ENCODE peak calls at places on chromosomes 13 and 19, in five cellular contexts. One of them, this sample, is unnamed.
A peak's percentile ranks its signal among the peaks of the same experiment; 100 is the strongest.

GRCh38 chr19:49761625-49762311 is 1.3 kb downstream of the TSKS start:
- DNase-seq in chondrocyte: no peak
- DNase-seq in foreskin fibroblast: peak; percentile 45
- DNase-seq in HFFc6: no peak
- DNase-seq in HFF-Myc: no peak
- DNase-seq in this sample: no peak

GRCh38 chr19:47152632-47153031 is 22.0 kb downstream of the SAE1 start:
- DNase-seq in HFF-Myc: no peak
- DNase-seq in foreskin fibroblast: no peak
- DNase-seq in chondrocyte: no peak
- DNase-seq in HFFc6: no peak
- DNase-seq in this sample: no peak

GRCh38 chr13:89695343-89696257 is 1651.9 kb upstream of the MIR17HG start:
- DNase-seq in foreskin fibroblast: no peak
- DNase-seq in HFF-Myc: no peak
- DNase-seq in chondrocyte: no peak
- DNase-seq in HFFc6: no peak
- DNase-seq in this sample: no peak

GRCh38 chr19:13262450-13262849 is 112.2 kb downstream of the IER2 start:
- DNase-seq in foreskin fibroblast: peak; percentile 33
- DNase-seq in chondrocyte: no peak
- DNase-seq in HFF-Myc: peak; percentile 30
- DNase-seq in HFFc6: peak; percentile 58
- DNase-seq in this sample: no peak

GRCh38 chr13:113034451-113035208 is 65.6 kb downstream of the MCF2L start:
- DNase-seq in HFF-Myc: peak; percentile 10
- DNase-seq in HFFc6: peak; percentile 46
- DNase-seq in foreskin fibroblast: peak; percentile 50
- DNase-seq in chondrocyte: no peak
- DNase-seq in this sample: no peak

GRCh38 chr19:35048911-35049411 is 7.4 kb downstream of the HPN start:
- DNase-seq in HFF-Myc: no peak
- DNase-seq in HFFc6: no peak
- DNase-seq in chondrocyte: no peak
- DNase-seq in foreskin fibroblast: no peak
- DNase-seq in this sample: no peak

GRCh38 chr13:111344471-111345191 is 24.2 kb downstream of the TEX29 start:
- DNase-seq in HFFc6: peak; percentile 29
- DNase-seq in HFF-Myc: peak; percentile 72
- DNase-seq in foreskin fibroblast: peak; percentile 78
- DNase-seq in chondrocyte: no peak
- DNase-seq in this sample: peak; percentile 77

GRCh38 chr13:30186644-30187431 is 120.5 kb downstream of the KATNAL1 start:
- DNase-seq in HFFc6: no peak
- DNase-seq in HFF-Myc: no peak
- DNase-seq in foreskin fibroblast: no peak
- DNase-seq in chondrocyte: no peak
- DNase-seq in this sample: no peak

GRCh38 chr13:65913173-65913572 is 1317.0 kb downstream of the PCDH9 start:
- DNase-seq in HFF-Myc: peak; percentile 33
- DNase-seq in foreskin fibroblast: peak; percentile 85
- DNase-seq in HFFc6: peak; percentile 71
- DNase-seq in chondrocyte: no peak
- DNase-seq in this sample: no peak

GRCh38 chr19:970695-971094 is 13.4 kb upstream of the WDR18 start:
- DNase-seq in HFFc6: no peak
- DNase-seq in HFF-Myc: no peak
- DNase-seq in chondrocyte: no peak
- DNase-seq in foreskin fibroblast: no peak
- DNase-seq in this sample: no peak

GRCh38 chr19:40605201-40605971 is 4.2 kb downstream of the LTBP4 start:
- DNase-seq in HFF-Myc: no peak
- DNase-seq in foreskin fibroblast: peak; percentile 63
- DNase-seq in chondrocyte: no peak
- DNase-seq in HFFc6: no peak
- DNase-seq in this sample: no peak
- TF ChIP-seq CTCF in HFF-Myc: peak; percentile 20
- TF ChIP-seq CTCF in foreskin fibroblast: no peak
- TF ChIP-seq CTCF in chondrocyte: peak; percentile 68
- TF ChIP-seq CTCF in HFFc6: peak; percentile 44
- TF ChIP-seq CTCF in this sample: peak; percentile 35

GRCh38 chr19:5651361-5651760 is 28.5 kb downstream of the SAFB start:
- DNase-seq in foreskin fibroblast: no peak
- DNase-seq in chondrocyte: no peak
- DNase-seq in HFF-Myc: no peak
- DNase-seq in HFFc6: no peak
- DNase-seq in this sample: no peak
- TF ChIP-seq CTCF in foreskin fibroblast: no peak
- TF ChIP-seq CTCF in chondrocyte: no peak
- TF ChIP-seq CTCF in HFF-Myc: no peak
- TF ChIP-seq CTCF in HFFc6: peak; percentile 16
- TF ChIP-seq CTCF in this sample: no peak

DNA sequence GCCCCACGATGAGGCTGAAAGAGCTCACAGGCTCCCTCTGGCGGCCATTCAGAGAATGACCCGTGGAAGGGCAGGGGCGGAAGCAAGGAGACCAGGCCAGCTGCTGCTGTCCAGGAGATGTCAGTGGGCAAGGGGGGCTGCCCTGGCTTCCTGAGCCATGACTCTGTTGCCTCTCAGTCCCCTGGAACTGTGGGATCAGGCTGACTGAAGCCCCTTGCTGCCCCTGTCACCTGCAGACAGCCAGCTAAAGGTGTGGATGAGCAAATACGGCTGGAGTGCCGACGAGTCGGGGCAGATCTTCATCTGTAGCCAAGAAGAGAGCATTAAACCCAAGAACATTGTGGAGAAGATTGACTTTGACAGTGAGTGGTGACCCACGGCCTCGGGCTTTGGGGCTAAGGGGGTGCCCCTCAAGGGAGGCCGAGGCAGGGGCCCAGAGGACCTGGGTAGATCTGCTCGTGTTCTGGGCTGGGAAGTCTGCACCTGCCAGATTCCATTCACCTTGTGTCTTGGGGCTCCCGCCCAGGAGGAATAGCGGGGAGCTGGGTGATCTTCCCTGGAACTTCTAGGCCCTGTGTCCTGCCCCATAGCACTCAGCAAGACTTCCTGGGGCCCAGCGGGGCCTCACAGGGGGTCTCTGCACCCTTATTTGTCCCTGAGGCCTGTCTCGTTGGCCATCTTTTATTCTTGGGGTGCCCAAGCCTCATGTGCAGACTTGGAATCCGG is 12.5 kb upstream of the ACTN4 start:
- DNase-seq in chondrocyte: no peak
- DNase-seq in HFF-Myc: no peak
- DNase-seq in foreskin fibroblast: no peak
- DNase-seq in HFFc6: peak; percentile 53
- DNase-seq in this sample: peak; percentile 93
- TF ChIP-seq CTCF in chondrocyte: peak; percentile 91
- TF ChIP-seq CTCF in HFF-Myc: peak; percentile 93
- TF ChIP-seq CTCF in foreskin fibroblast: peak; percentile 88
- TF ChIP-seq CTCF in HFFc6: peak; percentile 97
- TF ChIP-seq CTCF in this sample: peak; percentile 97

GRCh38 chr13:71625694-71626093 is 241.3 kb downstream of the DACH1 start:
- DNase-seq in HFFc6: no peak
- DNase-seq in foreskin fibroblast: peak; percentile 7
- DNase-seq in chondrocyte: no peak
- DNase-seq in HFF-Myc: peak; percentile 59
- DNase-seq in this sample: no peak

GRCh38 chr13:71626396-71626795 is 240.6 kb downstream of the DACH1 start:
- DNase-seq in chondrocyte: no peak
- DNase-seq in foreskin fibroblast: no peak
- DNase-seq in HFF-Myc: no peak
- DNase-seq in HFFc6: no peak
- DNase-seq in this sample: no peak

GRCh38 chr13:71621152-71622124 is 245.6 kb downstream of the DACH1 start:
- DNase-seq in foreskin fibroblast: no peak
- DNase-seq in HFF-Myc: no peak
- DNase-seq in HFFc6: no peak
- DNase-seq in chondrocyte: no peak
- DNase-seq in this sample: no peak

GRCh38 chr13:71624641-71625040 is 242.4 kb downstream of the DACH1 start:
- DNase-seq in HFFc6: no peak
- DNase-seq in HFF-Myc: no peak
- DNase-seq in chondrocyte: no peak
- DNase-seq in foreskin fibroblast: no peak
- DNase-seq in this sample: no peak

GRCh38 chr13:71625183-71625582 is 241.8 kb downstream of the DACH1 start:
- DNase-seq in chondrocyte: no peak
- DNase-seq in HFFc6: no peak
- DNase-seq in HFF-Myc: no peak
- DNase-seq in foreskin fibroblast: no peak
- DNase-seq in this sample: no peak
- TF ChIP-seq CTCF in chondrocyte: no peak
- TF ChIP-seq CTCF in HFFc6: no peak
- TF ChIP-seq CTCF in HFF-Myc: no peak
- TF ChIP-seq CTCF in foreskin fibroblast: no peak
- TF ChIP-seq CTCF in this sample: no peak

GRCh38 chr13:23778007-23778687 is 111.1 kb downstream of the MIPEP start:
- DNase-seq in HFF-Myc: no peak
- DNase-seq in chondrocyte: no peak
- DNase-seq in foreskin fibroblast: no peak
- DNase-seq in HFFc6: no peak
- DNase-seq in this sample: no peak

GRCh38 chr13:23772717-23773116 is 116.5 kb downstream of the MIPEP start:
- DNase-seq in HFF-Myc: no peak
- DNase-seq in HFFc6: no peak
- DNase-seq in foreskin fibroblast: no peak
- DNase-seq in chondrocyte: no peak
- DNase-seq in this sample: no peak

GRCh38 chr13:23778879-23779278 is 110.3 kb downstream of the MIPEP start:
- DNase-seq in HFF-Myc: no peak
- DNase-seq in foreskin fibroblast: peak; percentile 72
- DNase-seq in HFFc6: peak; percentile 45
- DNase-seq in chondrocyte: no peak
- DNase-seq in this sample: no peak

GRCh38 chr13:23776698-23777570 is 112.3 kb downstream of the MIPEP start:
- DNase-seq in chondrocyte: no peak
- DNase-seq in HFF-Myc: no peak
- DNase-seq in HFFc6: no peak
- DNase-seq in foreskin fibroblast: no peak
- DNase-seq in this sample: no peak

DNA sequence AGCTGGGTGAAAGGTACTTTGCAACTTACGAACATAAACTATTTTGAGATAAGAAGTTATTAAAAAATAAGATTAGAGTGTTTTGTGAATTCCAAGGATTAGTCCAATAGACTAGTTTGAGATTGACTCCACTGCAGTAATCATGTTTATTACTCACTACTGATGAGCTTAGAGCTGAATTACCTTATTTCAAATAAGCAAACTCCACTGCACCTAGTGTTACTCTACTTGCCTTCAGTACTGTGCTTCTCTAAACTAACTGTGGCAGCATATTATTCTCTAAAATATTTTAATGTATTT is 111.7 kb downstream of the MIPEP start:
- DNase-seq in chondrocyte: no peak
- DNase-seq in foreskin fibroblast: no peak
- DNase-seq in HFF-Myc: no peak
- DNase-seq in HFFc6: no peak
- DNase-seq in this sample: no peak
- TF ChIP-seq CTCF in chondrocyte: no peak
- TF ChIP-seq CTCF in foreskin fibroblast: no peak
- TF ChIP-seq CTCF in HFF-Myc: no peak
- TF ChIP-seq CTCF in HFFc6: no peak
- TF ChIP-seq CTCF in this sample: no peak

DNA sequence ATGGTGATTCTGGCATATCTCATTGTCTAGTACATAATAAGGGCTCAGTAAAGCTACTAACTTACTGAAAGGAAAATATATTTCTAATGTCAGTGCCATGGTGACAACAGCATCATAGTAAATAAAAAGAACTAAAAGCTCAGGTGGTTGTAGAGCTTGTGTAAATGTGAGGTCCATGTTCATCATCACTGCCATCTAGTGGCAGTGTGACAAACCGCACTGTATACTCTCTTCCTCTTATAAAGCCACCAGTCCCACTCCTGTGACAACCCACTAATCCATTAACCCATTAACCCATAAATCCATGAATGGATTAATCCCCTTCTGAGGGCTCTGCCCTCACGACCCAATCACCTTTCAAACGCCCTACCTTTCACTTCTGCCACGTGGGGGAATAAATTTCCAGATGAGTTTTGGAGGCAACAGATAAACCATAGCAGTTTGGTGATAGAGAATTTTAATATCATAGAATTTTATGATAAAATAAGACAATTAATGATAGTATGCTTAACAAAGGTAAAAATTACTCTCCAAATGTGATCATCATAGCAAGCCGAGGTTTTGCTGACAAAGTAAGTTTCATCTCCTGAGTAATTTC is 160.4 kb upstream of the SGCG start:
- DNase-seq in chondrocyte: no peak
- DNase-seq in HFFc6: peak; percentile 30
- DNase-seq in HFF-Myc: peak; percentile 15
- DNase-seq in foreskin fibroblast: peak; percentile 13
- DNase-seq in this sample: no peak
- TF ChIP-seq CTCF in chondrocyte: peak; percentile 91
- TF ChIP-seq CTCF in HFFc6: peak; percentile 90
- TF ChIP-seq CTCF in HFF-Myc: peak; percentile 79
- TF ChIP-seq CTCF in foreskin fibroblast: peak; percentile 82
- TF ChIP-seq CTCF in this sample: peak; percentile 85

DNA sequence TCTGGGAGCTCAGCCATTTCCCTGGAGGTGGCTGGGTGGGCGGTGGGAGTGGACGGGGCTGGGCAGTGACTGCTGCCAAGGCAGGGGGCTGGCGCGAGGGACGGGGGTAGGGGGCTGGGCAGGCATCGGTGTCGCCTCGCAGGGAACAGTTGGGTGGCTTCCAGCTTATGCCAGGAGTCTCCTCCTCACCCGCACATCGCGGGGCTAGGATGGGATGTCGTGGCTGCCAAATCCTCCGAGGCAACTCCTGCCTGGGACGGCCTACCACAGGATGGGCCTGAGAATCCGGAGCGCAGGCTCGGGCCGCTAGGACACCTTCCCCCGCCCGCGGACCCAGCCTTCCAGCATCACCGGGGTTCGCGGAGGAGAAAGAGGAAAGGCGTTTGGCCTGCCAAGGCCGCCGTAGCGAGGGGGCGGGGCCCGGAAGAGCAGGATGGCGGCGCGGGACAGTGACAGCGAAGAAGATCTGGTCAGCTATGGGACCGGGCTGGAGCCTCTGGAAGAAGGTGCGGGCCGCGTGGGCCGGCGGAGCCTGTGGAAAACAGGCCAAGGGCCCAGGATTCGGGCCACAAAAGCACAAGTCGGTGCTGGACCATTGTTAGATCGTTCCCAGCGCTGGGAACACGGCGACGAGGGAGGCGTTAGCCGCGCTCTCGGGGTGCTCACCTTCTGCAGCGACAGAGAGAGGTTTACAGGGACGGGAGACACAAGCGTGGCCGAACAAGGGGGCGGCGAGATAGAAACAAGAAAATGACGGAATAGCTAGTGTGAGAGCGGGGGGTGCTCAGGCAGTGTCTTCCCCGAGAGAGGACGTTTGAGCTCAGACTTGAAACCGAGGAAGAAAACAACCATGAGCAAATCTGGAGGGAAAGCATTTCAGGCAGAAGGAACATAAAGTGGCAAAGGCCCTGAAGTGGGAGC is at the start of gene GPATCH1:
- DNase-seq in foreskin fibroblast: peak; percentile 77
- DNase-seq in HFFc6: peak; percentile 83
- DNase-seq in HFF-Myc: peak; percentile 33
- DNase-seq in chondrocyte: peak; percentile 97
- DNase-seq in this sample: peak; percentile 96
- TF ChIP-seq CTCF in foreskin fibroblast: no peak
- TF ChIP-seq CTCF in HFFc6: no peak
- TF ChIP-seq CTCF in HFF-Myc: no peak
- TF ChIP-seq CTCF in chondrocyte: no peak
- TF ChIP-seq CTCF in this sample: no peak

GRCh38 chr13:39684531-39685137 is 29.2 kb downstream of the COG6 start:
- DNase-seq in foreskin fibroblast: peak; percentile 6
- DNase-seq in HFFc6: peak; percentile 39
- DNase-seq in HFF-Myc: no peak
- DNase-seq in chondrocyte: no peak
- DNase-seq in this sample: no peak
- TF ChIP-seq CTCF in foreskin fibroblast: no peak
- TF ChIP-seq CTCF in HFFc6: peak; percentile 80
- TF ChIP-seq CTCF in HFF-Myc: no peak
- TF ChIP-seq CTCF in chondrocyte: peak; percentile 83
- TF ChIP-seq CTCF in this sample: peak; percentile 54